ENCODE peak calls at places on chromosomes 7 and 10, in ten cellular contexts. Z, N, R, Y, T, X, B, G, M and I are unnamed samples.

GRCh38 chr10:8050561-8051108 is 3.9 kb upstream of the GATA3 start:
- DNase-seq in Z (peak; percentile 64), B (no peak), N (peak; percentile 18), T (peak; percentile 65), M (peak; percentile 75), X (no peak), R (peak; percentile 67), G (no peak), Y (peak; percentile 64), I (no peak)

GRCh38 chr7:136274636-136275345 is 297.6 kb upstream of the MTPN start:
- DNase-seq in T (no peak), N (no peak), Y (no peak), G (no peak), X (no peak), Z (no peak), B (no peak), R (no peak), M (no peak), I (no peak)

GRCh38 chr10:125721035-125721434 is 1.5 kb downstream of the EDRF1 start:
- DNase-seq in G (no peak), N (no peak), X (no peak), Z (no peak), B (peak; percentile 62), M (no peak), T (no peak), R (no peak), Y (no peak), I (no peak)

GRCh38 chr10:76973515-76974289 is 663.9 kb downstream of the KCNMA1 start:
- DNase-seq in R (no peak), M (peak; percentile 99), G (no peak), X (peak; percentile 23), B (no peak), N (peak; percentile 59), Z (no peak), Y (no peak), T (no peak), I (peak; percentile 2)

GRCh38 chr10:71780722-71781121 is 7.4 kb upstream of the VSIR start:
- DNase-seq in Z (peak; percentile 46), Y (no peak), N (no peak), R (no peak), M (no peak), G (no peak), X (no peak), B (no peak), T (no peak), I (no peak)

GRCh38 chr7:78185149-78185745 is 386.7 kb downstream of the PHTF2 start:
- DNase-seq in G (no peak), N (no peak), Z (no peak), R (no peak), Y (no peak), X (no peak), M (no peak), T (no peak), B (no peak), I (no peak)

GRCh38 chr10:24951201-24952145 is 933 bp downstream of the PRTFDC1 start:
- DNase-seq in M (no peak), T (no peak), Z (peak; percentile 86), R (no peak), Y (no peak), B (no peak), N (no peak), X (no peak), G (no peak), I (no peak)

GRCh38 chr10:71286521-71287294 is 32.4 kb upstream of the SLC29A3 start:
- DNase-seq in R (no peak), Z (no peak), T (no peak), X (no peak), M (no peak), B (no peak), N (no peak), Y (no peak), G (no peak), I (no peak)

GRCh38 chr7:98520356-98520932 is 96.6 kb upstream of the NPTX2 start:
- DNase-seq in R (no peak), B (no peak), G (peak; percentile 3), X (no peak), T (no peak), Y (no peak), M (no peak), Z (peak; percentile 26), N (no peak), I (no peak)

GRCh38 chr7:918441-919113 is 35.9 kb downstream of the ADAP1 start:
- DNase-seq in Y (no peak), Z (no peak), G (no peak), N (no peak), X (no peak), R (no peak), M (no peak), T (no peak), B (no peak), I (no peak)

GRCh38 chr7:104963378-104963990 is 50.5 kb upstream of the KMT2E start:
- DNase-seq in N (no peak), T (no peak), G (no peak), M (no peak), Z (no peak), R (no peak), Y (no peak), B (no peak), X (no peak), I (no peak)

GRCh38 chr7:104966022-104966421 is 48.0 kb upstream of the KMT2E start:
- DNase-seq in G (no peak), N (no peak), B (no peak), R (no peak), T (no peak), Z (no peak), Y (no peak), M (no peak), X (no peak), I (no peak)

GRCh38 chr7:104963991-104964385 is 50.0 kb upstream of the KMT2E start:
- DNase-seq in B (peak; percentile 58), T (peak; percentile 90), X (peak; percentile 72), Z (no peak), Y (no peak), M (peak; percentile 29), G (no peak), R (no peak), N (peak; percentile 96), I (no peak)

GRCh38 chr7:104962781-104963180 is 51.2 kb upstream of the KMT2E start:
- DNase-seq in X (no peak), B (peak; percentile 98), Z (no peak), G (no peak), T (peak; percentile 97), Y (no peak), R (no peak), M (peak; percentile 46), N (no peak), I (no peak)

GRCh38 chr7:104964626-104965236 is 49.3 kb upstream of the KMT2E start:
- DNase-seq in B (no peak), Z (no peak), Y (no peak), X (no peak), M (no peak), N (no peak), R (no peak), T (no peak), G (no peak), I (no peak)
- H2AFZ ChIP-seq in B (no peak overlapping the region), Z (no peak overlapping the region), Y (no peak overlapping the region), X (no peak overlapping the region), M (no peak overlapping the region), N (no peak overlapping the region), R (no peak overlapping the region), T (no peak overlapping the region), G (no peak overlapping the region), I (no peak overlapping the region)

GRCh38 chr7:47045592-47045991 is 536.3 kb downstream of the TNS3 start:
- DNase-seq in R (no peak), N (peak; percentile 19), B (no peak), Y (no peak), M (no peak), T (no peak), G (no peak), Z (no peak), X (no peak), I (no peak)
- H3K27ac ChIP-seq in R (no peak overlapping the region), N (no peak overlapping the region), B (no peak overlapping the region), Y (no peak overlapping the region), M (no peak overlapping the region), T (no peak overlapping the region), G (no peak overlapping the region), Z (no peak overlapping the region), X (no peak overlapping the region), I (no peak overlapping the region)

DNA sequence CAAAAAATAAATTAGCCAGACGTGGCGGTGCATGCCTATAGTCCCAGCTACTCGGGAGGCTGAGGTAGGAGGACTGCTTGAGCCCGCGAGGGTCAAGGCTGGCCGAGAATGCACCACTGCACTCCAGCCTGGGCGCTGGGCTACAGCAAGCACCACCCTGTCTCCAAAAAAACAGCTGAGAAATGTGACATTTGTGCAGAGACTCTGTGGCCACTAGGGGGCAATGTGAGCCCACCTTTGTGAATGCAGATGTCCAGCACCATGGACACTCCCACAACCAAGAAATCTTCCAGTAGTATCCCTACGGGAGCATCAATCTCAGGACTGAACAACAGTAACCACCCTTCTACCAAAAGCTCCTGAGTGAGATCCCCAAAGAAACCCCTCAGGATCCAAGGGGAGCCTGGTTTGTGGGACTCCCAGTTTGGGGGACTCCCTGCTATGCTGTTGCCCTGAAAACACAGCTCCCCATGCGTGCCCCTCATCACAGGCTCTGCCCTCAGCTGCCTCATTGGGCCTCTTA is 6.3 kb upstream of the AHCYL2 start:
- DNase-seq in N (peak; percentile 78), B (peak; percentile 86), Y (peak; percentile 59), R (peak; percentile 88), Z (peak; percentile 94), X (peak; percentile 39), G (peak; percentile 67), T (peak; percentile 72), M (peak; percentile 86), I (peak; percentile 45)
- H2AFZ ChIP-seq in N (peak overlapping the region; percentile 35), B (peak overlapping the region; percentile 7), Y (no peak overlapping the region), R (peak overlapping the region; percentile 89), Z (no peak overlapping the region), X (no peak overlapping the region), G (no peak overlapping the region), T (peak overlapping the region; percentile 53), M (peak overlapping the region; percentile 39), I (no peak overlapping the region)

DNA sequence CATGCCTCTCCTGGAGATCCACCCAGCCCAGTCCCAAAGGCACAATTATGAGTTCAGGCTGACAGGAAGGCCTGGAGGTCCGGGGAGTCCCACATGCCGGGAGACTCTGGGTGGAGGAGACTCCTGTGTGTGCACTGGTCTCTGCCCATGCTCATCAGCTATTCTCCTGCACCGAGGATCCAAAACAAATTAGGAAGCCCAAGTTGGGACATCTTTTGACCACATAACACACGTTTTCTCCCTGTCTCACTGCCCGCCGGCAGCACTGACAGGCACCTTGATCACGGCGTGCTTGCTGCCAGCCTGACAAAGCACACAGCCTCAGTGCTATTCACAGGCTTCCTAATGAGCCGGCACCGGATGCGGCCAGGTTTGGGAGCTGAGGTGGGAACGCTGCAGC is 412.7 kb downstream of the PTPRN2 start:
- DNase-seq in R (no peak), X (no peak), G (no peak), N (no peak), B (no peak), T (no peak), Z (no peak), M (no peak), Y (no peak), I (no peak)
- H3K27ac ChIP-seq in R (no peak overlapping the region), X (no peak overlapping the region), G (no peak overlapping the region), N (no peak overlapping the region), B (no peak overlapping the region), T (no peak overlapping the region), Z (no peak overlapping the region), M (no peak overlapping the region), Y (no peak overlapping the region), I (no peak overlapping the region)